ENCODE peak calls at places on chromosome 15, in six cellular contexts. One of them, this sample, is unnamed.

GRCh38 chr15:63556246-63556645 is 40.9 kb upstream of the FBXL22 start:
- DNase-seq in SK-N-SH: no peak
- DNase-seq in activated CD4-positive, alpha-beta memory T cell treated with anti-CD3 and anti-CD28 coated beads, Interleukin-2, amount 10 ng/mL, durations not matched to agents 7 days and 5 days: no peak
- DNase-seq in GM23248: no peak
- DNase-seq in foreskin fibroblast: no peak
- DNase-seq in CD8-positive, alpha-beta memory T cell: no peak
- DNase-seq in this sample: no peak

GRCh38 chr15:30990036-30990435 is 1.4 kb downstream of the MTMR10 start:
- DNase-seq in SK-N-SH: peak; percentile 38
- DNase-seq in activated CD4-positive, alpha-beta memory T cell treated with anti-CD3 and anti-CD28 coated beads, Interleukin-2, amount 10 ng/mL, durations not matched to agents 7 days and 5 days: no peak
- DNase-seq in GM23248: peak; percentile 19
- DNase-seq in foreskin fibroblast: no peak
- DNase-seq in CD8-positive, alpha-beta memory T cell: no peak
- DNase-seq in this sample: no peak

GRCh38 chr15:50676799-50677483 is 9.7 kb downstream of the TRPM7 start:
- DNase-seq in SK-N-SH: no peak
- DNase-seq in activated CD4-positive, alpha-beta memory T cell treated with anti-CD3 and anti-CD28 coated beads, Interleukin-2, amount 10 ng/mL, durations not matched to agents 7 days and 5 days: no peak
- DNase-seq in GM23248: peak; percentile 77
- DNase-seq in foreskin fibroblast: peak; percentile 35
- DNase-seq in CD8-positive, alpha-beta memory T cell: no peak
- DNase-seq in this sample: peak; percentile 68

GRCh38 chr15:99735868-99736267 is 2.6 kb upstream of the LYSMD4 start:
- DNase-seq in SK-N-SH: no peak
- DNase-seq in activated CD4-positive, alpha-beta memory T cell treated with anti-CD3 and anti-CD28 coated beads, Interleukin-2, amount 10 ng/mL, durations not matched to agents 7 days and 5 days: no peak
- DNase-seq in GM23248: no peak
- DNase-seq in foreskin fibroblast: no peak
- DNase-seq in CD8-positive, alpha-beta memory T cell: no peak
- DNase-seq in this sample: no peak

GRCh38 chr15:80207887-80208286 is 44.1 kb downstream of the CTXND1 start:
- DNase-seq in SK-N-SH: no peak
- DNase-seq in activated CD4-positive, alpha-beta memory T cell treated with anti-CD3 and anti-CD28 coated beads, Interleukin-2, amount 10 ng/mL, durations not matched to agents 7 days and 5 days: no peak
- DNase-seq in GM23248: peak; percentile 29
- DNase-seq in foreskin fibroblast: peak; percentile 14
- DNase-seq in CD8-positive, alpha-beta memory T cell: no peak
- DNase-seq in this sample: peak; percentile 20

GRCh38 chr15:37134244-37134643 is 33.9 kb upstream of the MEIS2 start:
- DNase-seq in SK-N-SH: no peak
- DNase-seq in activated CD4-positive, alpha-beta memory T cell treated with anti-CD3 and anti-CD28 coated beads, Interleukin-2, amount 10 ng/mL, durations not matched to agents 7 days and 5 days: no peak
- DNase-seq in GM23248: peak; percentile 7
- DNase-seq in foreskin fibroblast: no peak
- DNase-seq in CD8-positive, alpha-beta memory T cell: no peak
- DNase-seq in this sample: no peak

GRCh38 chr15:70053703-70054229 is 44.0 kb downstream of the TLE3 start:
- DNase-seq in SK-N-SH: no peak
- DNase-seq in activated CD4-positive, alpha-beta memory T cell treated with anti-CD3 and anti-CD28 coated beads, Interleukin-2, amount 10 ng/mL, durations not matched to agents 7 days and 5 days: no peak
- DNase-seq in GM23248: no peak
- DNase-seq in foreskin fibroblast: no peak
- DNase-seq in CD8-positive, alpha-beta memory T cell: no peak
- DNase-seq in this sample: no peak

GRCh38 chr15:83380682-83381081 is 66.5 kb upstream of the SH3GL3 start:
- DNase-seq in SK-N-SH: peak; percentile 64
- DNase-seq in activated CD4-positive, alpha-beta memory T cell treated with anti-CD3 and anti-CD28 coated beads, Interleukin-2, amount 10 ng/mL, durations not matched to agents 7 days and 5 days: peak; percentile 49
- DNase-seq in GM23248: peak; percentile 71
- DNase-seq in foreskin fibroblast: peak; percentile 15
- DNase-seq in CD8-positive, alpha-beta memory T cell: no peak
- DNase-seq in this sample: peak; percentile 44

GRCh38 chr15:38688761-38689160 is 124.1 kb upstream of the RASGRP1 start:
- DNase-seq in SK-N-SH: no peak
- DNase-seq in activated CD4-positive, alpha-beta memory T cell treated with anti-CD3 and anti-CD28 coated beads, Interleukin-2, amount 10 ng/mL, durations not matched to agents 7 days and 5 days: peak; percentile 86
- DNase-seq in GM23248: no peak
- DNase-seq in foreskin fibroblast: no peak
- DNase-seq in CD8-positive, alpha-beta memory T cell: peak; percentile 28
- DNase-seq in this sample: no peak

GRCh38 chr15:31387483-31388118 is 61.0 kb downstream of the KLF13 start:
- DNase-seq in SK-N-SH: peak; percentile 86
- DNase-seq in activated CD4-positive, alpha-beta memory T cell treated with anti-CD3 and anti-CD28 coated beads, Interleukin-2, amount 10 ng/mL, durations not matched to agents 7 days and 5 days: peak; percentile 51
- DNase-seq in GM23248: peak; percentile 46
- DNase-seq in foreskin fibroblast: no peak
- DNase-seq in CD8-positive, alpha-beta memory T cell: no peak
- DNase-seq in this sample: peak; percentile 77

GRCh38 chr15:77115179-77115578 is 44.3 kb upstream of the TSPAN3 start:
- DNase-seq in SK-N-SH: no peak
- DNase-seq in activated CD4-positive, alpha-beta memory T cell treated with anti-CD3 and anti-CD28 coated beads, Interleukin-2, amount 10 ng/mL, durations not matched to agents 7 days and 5 days: no peak
- DNase-seq in GM23248: no peak
- DNase-seq in foreskin fibroblast: no peak
- DNase-seq in CD8-positive, alpha-beta memory T cell: no peak
- DNase-seq in this sample: no peak

GRCh38 chr15:41838400-41838897 is at the start of gene PLA2G4B:
- DNase-seq in SK-N-SH: no peak
- DNase-seq in activated CD4-positive, alpha-beta memory T cell treated with anti-CD3 and anti-CD28 coated beads, Interleukin-2, amount 10 ng/mL, durations not matched to agents 7 days and 5 days: no peak
- DNase-seq in GM23248: no peak
- DNase-seq in foreskin fibroblast: no peak
- DNase-seq in CD8-positive, alpha-beta memory T cell: no peak
- DNase-seq in this sample: no peak

GRCh38 chr15:43751885-43752284 is 5.6 kb downstream of the PDIA3 start:
- DNase-seq in SK-N-SH: no peak
- DNase-seq in activated CD4-positive, alpha-beta memory T cell treated with anti-CD3 and anti-CD28 coated beads, Interleukin-2, amount 10 ng/mL, durations not matched to agents 7 days and 5 days: no peak
- DNase-seq in GM23248: no peak
- DNase-seq in foreskin fibroblast: no peak
- DNase-seq in CD8-positive, alpha-beta memory T cell: no peak
- DNase-seq in this sample: no peak

GRCh38 chr15:47718474-47719440 is 1.5 kb downstream of the SEMA6D start:
- DNase-seq in SK-N-SH: peak; percentile 56
- DNase-seq in activated CD4-positive, alpha-beta memory T cell treated with anti-CD3 and anti-CD28 coated beads, Interleukin-2, amount 10 ng/mL, durations not matched to agents 7 days and 5 days: no peak
- DNase-seq in GM23248: peak; percentile 39
- DNase-seq in foreskin fibroblast: no peak
- DNase-seq in CD8-positive, alpha-beta memory T cell: no peak
- DNase-seq in this sample: peak; percentile 48

GRCh38 chr15:74291101-74292071 is 55.3 kb downstream of the CCDC33 start:
- DNase-seq in SK-N-SH: peak; percentile 85
- DNase-seq in activated CD4-positive, alpha-beta memory T cell treated with anti-CD3 and anti-CD28 coated beads, Interleukin-2, amount 10 ng/mL, durations not matched to agents 7 days and 5 days: peak; percentile 83
- DNase-seq in GM23248: peak; percentile 84
- DNase-seq in foreskin fibroblast: peak; percentile 50
- DNase-seq in CD8-positive, alpha-beta memory T cell: peak; percentile 55
- DNase-seq in this sample: peak; percentile 79

GRCh38 chr15:66233487-66234415 is 19.8 kb downstream of the MEGF11 start:
- DNase-seq in SK-N-SH: no peak
- DNase-seq in activated CD4-positive, alpha-beta memory T cell treated with anti-CD3 and anti-CD28 coated beads, Interleukin-2, amount 10 ng/mL, durations not matched to agents 7 days and 5 days: no peak
- DNase-seq in GM23248: peak; percentile 56
- DNase-seq in foreskin fibroblast: no peak
- DNase-seq in CD8-positive, alpha-beta memory T cell: no peak
- DNase-seq in this sample: no peak

GRCh38 chr15:64754663-64755426 is 20.5 kb downstream of the RBPMS2 start:
- DNase-seq in SK-N-SH: no peak
- DNase-seq in activated CD4-positive, alpha-beta memory T cell treated with anti-CD3 and anti-CD28 coated beads, Interleukin-2, amount 10 ng/mL, durations not matched to agents 7 days and 5 days: no peak
- DNase-seq in GM23248: no peak
- DNase-seq in foreskin fibroblast: no peak
- DNase-seq in CD8-positive, alpha-beta memory T cell: no peak
- DNase-seq in this sample: no peak

GRCh38 chr15:22942877-22943276 is 37.3 kb downstream of the CYFIP1 start:
- DNase-seq in SK-N-SH: no peak
- DNase-seq in activated CD4-positive, alpha-beta memory T cell treated with anti-CD3 and anti-CD28 coated beads, Interleukin-2, amount 10 ng/mL, durations not matched to agents 7 days and 5 days: no peak
- DNase-seq in GM23248: no peak
- DNase-seq in foreskin fibroblast: no peak
- DNase-seq in CD8-positive, alpha-beta memory T cell: no peak
- DNase-seq in this sample: no peak

GRCh38 chr15:100602822-100603393 is 519 bp downstream of the ASB7 start:
- DNase-seq in SK-N-SH: peak; percentile 10
- DNase-seq in activated CD4-positive, alpha-beta memory T cell treated with anti-CD3 and anti-CD28 coated beads, Interleukin-2, amount 10 ng/mL, durations not matched to agents 7 days and 5 days: peak; percentile 70
- DNase-seq in GM23248: peak; percentile 64
- DNase-seq in foreskin fibroblast: no peak
- DNase-seq in CD8-positive, alpha-beta memory T cell: peak; percentile 7
- DNase-seq in this sample: peak; percentile 28

GRCh38 chr15:69035205-69035917 is 20.9 kb downstream of the NOX5 start:
- DNase-seq in SK-N-SH: no peak
- DNase-seq in activated CD4-positive, alpha-beta memory T cell treated with anti-CD3 and anti-CD28 coated beads, Interleukin-2, amount 10 ng/mL, durations not matched to agents 7 days and 5 days: no peak
- DNase-seq in GM23248: no peak
- DNase-seq in foreskin fibroblast: no peak
- DNase-seq in CD8-positive, alpha-beta memory T cell: no peak
- DNase-seq in this sample: no peak

GRCh38 chr15:90286678-90287077 is 21.2 kb downstream of the NGRN start:
- DNase-seq in SK-N-SH: peak; percentile 69
- DNase-seq in activated CD4-positive, alpha-beta memory T cell treated with anti-CD3 and anti-CD28 coated beads, Interleukin-2, amount 10 ng/mL, durations not matched to agents 7 days and 5 days: peak; percentile 43
- DNase-seq in GM23248: peak; percentile 45
- DNase-seq in foreskin fibroblast: peak; percentile 28
- DNase-seq in CD8-positive, alpha-beta memory T cell: no peak
- DNase-seq in this sample: peak; percentile 43

GRCh38 chr15:93981706-93982105 is 249.7 kb upstream of the MCTP2 start:
- DNase-seq in SK-N-SH: no peak
- DNase-seq in activated CD4-positive, alpha-beta memory T cell treated with anti-CD3 and anti-CD28 coated beads, Interleukin-2, amount 10 ng/mL, durations not matched to agents 7 days and 5 days: no peak
- DNase-seq in GM23248: no peak
- DNase-seq in foreskin fibroblast: no peak
- DNase-seq in CD8-positive, alpha-beta memory T cell: no peak
- DNase-seq in this sample: no peak

GRCh38 chr15:32774022-32774421 is 56.2 kb downstream of the GREM1 start:
- DNase-seq in SK-N-SH: no peak
- DNase-seq in activated CD4-positive, alpha-beta memory T cell treated with anti-CD3 and anti-CD28 coated beads, Interleukin-2, amount 10 ng/mL, durations not matched to agents 7 days and 5 days: no peak
- DNase-seq in GM23248: peak; percentile 98
- DNase-seq in foreskin fibroblast: peak; percentile 96
- DNase-seq in CD8-positive, alpha-beta memory T cell: no peak
- DNase-seq in this sample: peak; percentile 65

GRCh38 chr15:98981851-98982722 is 25.5 kb downstream of the PGPEP1L start:
- DNase-seq in SK-N-SH: no peak
- DNase-seq in activated CD4-positive, alpha-beta memory T cell treated with anti-CD3 and anti-CD28 coated beads, Interleukin-2, amount 10 ng/mL, durations not matched to agents 7 days and 5 days: no peak
- DNase-seq in GM23248: peak; percentile 48
- DNase-seq in foreskin fibroblast: no peak
- DNase-seq in CD8-positive, alpha-beta memory T cell: no peak
- DNase-seq in this sample: peak; percentile 71

GRCh38 chr15:80785335-80785734 is 6.2 kb downstream of the CEMIP start:
- DNase-seq in SK-N-SH: no peak
- DNase-seq in activated CD4-positive, alpha-beta memory T cell treated with anti-CD3 and anti-CD28 coated beads, Interleukin-2, amount 10 ng/mL, durations not matched to agents 7 days and 5 days: no peak
- DNase-seq in GM23248: peak; percentile 73
- DNase-seq in foreskin fibroblast: no peak
- DNase-seq in CD8-positive, alpha-beta memory T cell: no peak
- DNase-seq in this sample: no peak

GRCh38 chr15:68817304-68818087 is 3.2 kb downstream of the ANP32A start:
- DNase-seq in SK-N-SH: peak; percentile 76
- DNase-seq in activated CD4-positive, alpha-beta memory T cell treated with anti-CD3 and anti-CD28 coated beads, Interleukin-2, amount 10 ng/mL, durations not matched to agents 7 days and 5 days: peak; percentile 72
- DNase-seq in GM23248: peak; percentile 90
- DNase-seq in foreskin fibroblast: peak; percentile 47
- DNase-seq in CD8-positive, alpha-beta memory T cell: peak; percentile 63
- DNase-seq in this sample: peak; percentile 72

GRCh38 chr15:41746802-41747201 is 27.5 kb upstream of the MAPKBP1 start:
- DNase-seq in SK-N-SH: no peak
- DNase-seq in activated CD4-positive, alpha-beta memory T cell treated with anti-CD3 and anti-CD28 coated beads, Interleukin-2, amount 10 ng/mL, durations not matched to agents 7 days and 5 days: no peak
- DNase-seq in GM23248: peak; percentile 64
- DNase-seq in foreskin fibroblast: peak; percentile 8
- DNase-seq in CD8-positive, alpha-beta memory T cell: no peak
- DNase-seq in this sample: peak; percentile 41

GRCh38 chr15:95286316-95286880 is 1044.1 kb upstream of the NR2F2 start:
- DNase-seq in SK-N-SH: no peak
- DNase-seq in activated CD4-positive, alpha-beta memory T cell treated with anti-CD3 and anti-CD28 coated beads, Interleukin-2, amount 10 ng/mL, durations not matched to agents 7 days and 5 days: no peak
- DNase-seq in GM23248: no peak
- DNase-seq in foreskin fibroblast: no peak
- DNase-seq in CD8-positive, alpha-beta memory T cell: no peak
- DNase-seq in this sample: no peak

GRCh38 chr15:40925863-40926658 is 3.1 kb upstream of the DLL4 start:
- DNase-seq in SK-N-SH: peak; percentile 72
- DNase-seq in activated CD4-positive, alpha-beta memory T cell treated with anti-CD3 and anti-CD28 coated beads, Interleukin-2, amount 10 ng/mL, durations not matched to agents 7 days and 5 days: no peak
- DNase-seq in GM23248: peak; percentile 55
- DNase-seq in foreskin fibroblast: no peak
- DNase-seq in CD8-positive, alpha-beta memory T cell: no peak
- DNase-seq in this sample: peak; percentile 24

GRCh38 chr15:40795019-40795418 is 11.9 kb upstream of the ZFYVE19 start:
- DNase-seq in SK-N-SH: no peak
- DNase-seq in activated CD4-positive, alpha-beta memory T cell treated with anti-CD3 and anti-CD28 coated beads, Interleukin-2, amount 10 ng/mL, durations not matched to agents 7 days and 5 days: no peak
- DNase-seq in GM23248: no peak
- DNase-seq in foreskin fibroblast: no peak
- DNase-seq in CD8-positive, alpha-beta memory T cell: no peak
- DNase-seq in this sample: no peak

GRCh38 chr15:61025283-61025682 is 203.8 kb downstream of the RORA start:
- DNase-seq in SK-N-SH: no peak
- DNase-seq in activated CD4-positive, alpha-beta memory T cell treated with anti-CD3 and anti-CD28 coated beads, Interleukin-2, amount 10 ng/mL, durations not matched to agents 7 days and 5 days: no peak
- DNase-seq in GM23248: peak; percentile 83
- DNase-seq in foreskin fibroblast: no peak
- DNase-seq in CD8-positive, alpha-beta memory T cell: no peak
- DNase-seq in this sample: no peak

GRCh38 chr15:74370471-74370870 is 3.0 kb upstream of the CYP11A1 start:
- DNase-seq in SK-N-SH: no peak
- DNase-seq in activated CD4-positive, alpha-beta memory T cell treated with anti-CD3 and anti-CD28 coated beads, Interleukin-2, amount 10 ng/mL, durations not matched to agents 7 days and 5 days: no peak
- DNase-seq in GM23248: no peak
- DNase-seq in foreskin fibroblast: no peak
- DNase-seq in CD8-positive, alpha-beta memory T cell: no peak
- DNase-seq in this sample: no peak

GRCh38 chr15:41501961-41502786 is 8.5 kb downstream of the ITPKA start:
- DNase-seq in SK-N-SH: peak; percentile 62
- DNase-seq in activated CD4-positive, alpha-beta memory T cell treated with anti-CD3 and anti-CD28 coated beads, Interleukin-2, amount 10 ng/mL, durations not matched to agents 7 days and 5 days: peak; percentile 53
- DNase-seq in GM23248: peak; percentile 38
- DNase-seq in foreskin fibroblast: no peak
- DNase-seq in CD8-positive, alpha-beta memory T cell: no peak
- DNase-seq in this sample: no peak

GRCh38 chr15:78034495-78035191 is 42.9 kb downstream of the TBC1D2B start:
- DNase-seq in SK-N-SH: no peak
- DNase-seq in activated CD4-positive, alpha-beta memory T cell treated with anti-CD3 and anti-CD28 coated beads, Interleukin-2, amount 10 ng/mL, durations not matched to agents 7 days and 5 days: peak; percentile 87
- DNase-seq in GM23248: no peak
- DNase-seq in foreskin fibroblast: no peak
- DNase-seq in CD8-positive, alpha-beta memory T cell: peak; percentile 71
- DNase-seq in this sample: peak; percentile 43

GRCh38 chr15:45458746-45459403 is 63.7 kb downstream of the SLC30A4 start:
- DNase-seq in SK-N-SH: peak; percentile 72
- DNase-seq in activated CD4-positive, alpha-beta memory T cell treated with anti-CD3 and anti-CD28 coated beads, Interleukin-2, amount 10 ng/mL, durations not matched to agents 7 days and 5 days: peak; percentile 84
- DNase-seq in GM23248: peak; percentile 60
- DNase-seq in foreskin fibroblast: no peak
- DNase-seq in CD8-positive, alpha-beta memory T cell: peak; percentile 75
- DNase-seq in this sample: peak; percentile 60